ENCODE peak calls at places on chromosome 3, in six cellular contexts. W is body of pancreas, F is progenitor cell of endocrine pancreas, V is fibroblast of pulmonary artery, K is IMR-90, J is cardiac muscle cell. A is an unnamed sample.

GRCh38 chr3:51928438-51928837 is 13.3 kb downstream of the RRP9 start:
- DNase-seq in K (no peak), F (no peak), V (no peak), J (no peak), W (no peak), A (no peak)

GRCh38 chr3:158098834-158099424 is 7.3 kb downstream of the SHOX2 start:
- DNase-seq in F (no peak), V (no peak), K (no peak), J (no peak), W (no peak), A (no peak)

GRCh38 chr3:184789314-184789998 is 22.5 kb upstream of the VPS8 start:
- DNase-seq in W (peak), J (no peak), V (no peak), F (no peak), K (no peak), A (no peak)

GRCh38 chr3:51530485-51530884 is 8.0 kb upstream of the RAD54L2 start:
- DNase-seq in J (no peak), F (no peak), V (no peak), W (no peak), K (peak), A (no peak)

GRCh38 chr3:136750922-136751258 is 1.3 kb downstream of the STAG1 start:
- DNase-seq in V (peak), J (peak), F (no peak), K (peak), W (no peak), A (no peak)

GRCh38 chr3:57079221-57079831 is 18.9 kb downstream of the SPATA12 start:
- DNase-seq in F (peak), K (no peak), W (peak), V (no peak), J (peak), A (peak)

GRCh38 chr3:46812237-46812791 is 50.9 kb downstream of the MYL3 start:
- DNase-seq in J (peak), V (peak), W (peak), F (peak), K (peak), A (peak)

GRCh38 chr3:73490453-73491311 is 134.1 kb downstream of the PDZRN3 start:
- DNase-seq in J (peak), F (no peak), V (peak), K (peak), W (peak), A (no peak)

GRCh38 chr3:3353153-3353552 is 173.7 kb upstream of the CRBN start:
- DNase-seq in K (no peak), F (no peak), V (no peak), J (no peak), W (no peak), A (no peak)

GRCh38 chr3:154480033-154480432 is 50.0 kb upstream of the GPR149 start:
- DNase-seq in F (no peak), V (no peak), J (no peak), W (no peak), K (no peak), A (no peak)

GRCh38 chr3:10514407-10515069 is 9.2 kb upstream of the ATP2B2 start:
- DNase-seq in F (no peak), W (no peak), J (no peak), K (no peak), V (no peak), A (no peak)

GRCh38 chr3:101229681-101230080 is 90.7 kb downstream of the IMPG2 start:
- DNase-seq in V (peak), W (no peak), K (no peak), F (no peak), J (peak), A (no peak)

GRCh38 chr3:46261926-46262594 is 19.8 kb downstream of the CCR3 start:
- DNase-seq in V (no peak), F (no peak), J (no peak), K (peak), W (no peak), A (no peak)

GRCh38 chr3:181952221-181952620 is 240.5 kb downstream of the SOX2 start:
- DNase-seq in K (no peak), W (no peak), V (no peak), J (no peak), F (no peak), A (no peak)

GRCh38 chr3:119469378-119470189 is 821 bp downstream of the POGLUT1 start:
- DNase-seq in K (peak), V (peak), W (no peak), J (peak), F (no peak), A (no peak)

DNA sequence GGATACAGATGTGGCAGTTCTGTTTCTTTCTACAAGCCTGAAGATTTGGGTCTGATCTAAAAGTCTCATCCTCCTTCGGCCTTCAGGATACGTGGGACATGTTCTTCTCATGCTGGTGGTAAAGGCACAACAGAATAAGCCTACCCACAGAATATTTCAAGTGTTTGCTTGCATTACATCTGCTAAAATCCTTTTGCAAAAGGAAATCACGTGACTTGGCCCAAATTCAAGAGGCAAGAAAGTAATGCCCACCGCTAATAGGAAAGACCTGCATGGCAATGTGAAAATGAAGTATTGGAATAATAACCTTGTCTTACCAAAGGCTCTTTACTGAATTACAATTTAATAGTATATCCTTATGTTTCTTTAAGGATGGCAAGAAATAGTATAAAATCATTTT is 439.9 kb upstream of the TGFBR2 start:
- DNase-seq in F (no peak), V (no peak), K (no peak), J (no peak), W (no peak), A (no peak)
- TF ChIP-seq CTCF in F (no peak), V (no peak), K (no peak), J (no peak), W (no peak), A (no peak)

GRCh38 chr3:141362736-141363135 is 5.6 kb upstream of the ZBTB38 start:
- DNase-seq in W (no peak), K (no peak), J (no peak), F (no peak), V (no peak), A (no peak)
- TF ChIP-seq CTCF in W (no peak), K (no peak), J (no peak), F (no peak), V (no peak), A (no peak)

DNA sequence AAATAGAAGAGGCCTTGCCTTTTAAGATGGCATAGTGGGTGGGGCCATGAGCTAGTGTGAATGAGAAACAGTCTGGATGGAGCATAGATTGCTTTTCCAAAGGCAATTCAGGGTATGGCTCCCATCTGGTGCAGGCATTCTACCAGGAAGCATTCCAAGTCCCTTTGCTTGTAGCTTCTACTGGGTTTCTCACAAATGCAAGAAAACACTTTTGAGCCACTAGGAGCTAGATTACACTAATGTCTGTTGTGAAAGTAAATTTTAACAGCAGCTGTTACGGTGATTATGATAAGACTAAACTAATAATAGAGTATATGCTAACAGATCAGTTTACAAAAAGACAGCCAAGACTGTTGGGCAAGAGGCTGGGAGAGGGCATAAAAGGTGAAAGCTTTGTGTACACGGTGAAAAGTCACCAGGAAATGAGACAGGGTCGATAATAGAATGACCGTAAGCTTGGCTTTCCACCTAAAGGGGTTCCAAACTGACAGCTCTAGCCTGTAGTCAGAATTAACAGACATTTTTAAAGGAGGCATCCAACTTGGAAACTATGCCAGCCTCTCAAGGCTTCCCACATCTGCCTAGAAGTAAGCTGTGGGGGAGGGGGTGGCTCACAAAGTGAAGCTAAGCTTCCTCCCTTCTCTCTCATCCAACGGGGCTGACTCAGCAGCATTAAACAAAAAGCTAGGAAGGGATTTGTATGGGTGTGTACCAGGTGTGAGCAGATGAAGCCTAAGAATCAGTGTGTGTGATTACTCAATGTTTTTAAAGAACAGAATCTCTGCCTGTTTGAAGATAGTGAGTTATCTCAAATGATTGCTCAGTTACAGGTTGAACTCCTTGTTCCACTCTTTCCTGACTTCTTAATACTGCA is 61.1 kb upstream of the GPD1L start:
- DNase-seq in W (peak), F (peak), J (peak), K (peak), V (peak), A (no peak)
- TF ChIP-seq CTCF in W (peak), F (no peak), J (no peak), K (no peak), V (no peak), A (no peak)

GRCh38 chr3:25576836-25577454 is 87.8 kb downstream of the TOP2B start:
- DNase-seq in J (no peak), W (no peak), K (no peak), V (no peak), F (no peak), A (no peak)
- TF ChIP-seq CTCF in J (no peak), W (no peak), K (no peak), V (no peak), F (no peak), A (no peak)

GRCh38 chr3:150760431-150761200 is 2.4 kb downstream of the SIAH2 start:
- DNase-seq in J (no peak), W (no peak), V (no peak), F (no peak), K (no peak), A (no peak)
- TF ChIP-seq CTCF in J (no peak), W (no peak), V (no peak), F (no peak), K (no peak), A (no peak)

DNA sequence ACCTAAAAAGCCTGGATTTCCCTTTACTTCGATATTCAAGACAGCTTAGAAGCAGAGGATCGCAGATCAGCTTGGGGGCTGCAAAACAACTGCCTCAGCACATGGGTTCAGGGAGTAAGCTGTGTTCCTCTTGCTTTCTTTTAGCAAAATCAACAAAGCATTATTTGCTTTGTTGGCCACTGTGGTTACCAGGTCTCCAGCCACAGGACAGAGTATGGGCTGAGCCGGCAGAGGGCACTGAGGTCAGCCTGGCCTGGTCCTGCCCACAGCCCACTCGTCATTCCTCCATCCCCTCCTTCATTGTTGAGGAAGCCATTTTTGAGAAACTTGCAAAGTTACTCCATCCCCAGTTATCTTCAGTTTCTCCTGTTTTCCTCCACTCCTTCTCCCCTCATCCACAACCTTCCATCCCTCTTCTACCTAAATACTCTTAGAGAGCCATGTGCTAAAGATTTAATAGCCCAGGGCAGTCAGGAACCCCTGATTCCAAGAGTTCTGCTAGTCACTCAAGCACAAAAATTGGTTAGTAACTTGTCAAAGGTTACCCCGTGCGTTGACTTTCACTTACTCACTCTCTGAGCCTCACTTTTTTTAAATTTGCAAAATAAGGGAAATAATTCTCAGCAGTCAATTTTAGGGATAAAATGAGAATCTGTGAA is 60.0 kb upstream of the HES1 start:
- DNase-seq in F (no peak), J (no peak), K (no peak), V (no peak), W (no peak), A (peak)
- TF ChIP-seq CTCF in F (no peak), J (no peak), K (no peak), V (no peak), W (no peak), A (no peak)

GRCh38 chr3:191175102-191175501 is 23.9 kb upstream of the OSTN start:
- DNase-seq in J (no peak), K (no peak), F (no peak), W (no peak), V (no peak), A (no peak)
- TF ChIP-seq CTCF in J (no peak), K (no peak), F (no peak), W (no peak), V (no peak), A (no peak)

GRCh38 chr3:63458405-63458804 is 180.3 kb downstream of the SYNPR start:
- DNase-seq in F (no peak), V (no peak), J (no peak), W (no peak), K (no peak), A (no peak)

GRCh38 chr3:63462732-63463131 is 184.6 kb downstream of the SYNPR start:
- DNase-seq in V (no peak), F (no peak), W (no peak), K (no peak), J (no peak), A (no peak)

DNA sequence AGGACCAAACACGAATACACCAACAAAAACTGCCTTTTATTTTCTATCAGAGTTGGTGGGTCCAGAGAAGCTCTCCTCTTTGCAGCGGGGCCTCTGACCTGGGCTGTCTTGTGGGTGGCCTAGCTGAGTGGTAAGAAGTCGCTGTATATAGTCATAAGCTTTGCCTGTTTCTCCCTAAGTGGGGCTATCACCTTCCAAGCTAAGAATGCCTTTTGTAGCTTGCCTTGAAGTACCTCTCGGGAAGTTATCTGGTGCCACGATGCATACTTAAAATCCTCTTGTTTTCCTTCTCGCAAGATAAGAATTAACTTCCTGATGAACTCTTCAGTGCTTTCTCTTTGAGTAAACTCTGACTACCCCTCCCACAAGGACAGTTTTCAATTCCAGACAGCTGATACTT is 178.8 kb downstream of the SYNPR start:
- DNase-seq in W (no peak), J (no peak), F (no peak), V (no peak), K (no peak), A (no peak)
- TF ChIP-seq CTCF in W (no peak), J (no peak), F (no peak), V (no peak), K (no peak), A (no peak)